ENCODE peak calls at places on chromosome 13, in five cellular contexts. One of them, this sample, is unnamed.

GRCh38 chr13:26037302-26037701 is 14.5 kb downstream of the SHISA2 start:
- DNase-seq in neural crest cell: peak
- DNase-seq in stomach: no peak
- DNase-seq in lower leg skin: no peak
- DNase-seq in omental fat pad: no peak
- DNase-seq in this sample: peak

GRCh38 chr13:33123066-33123940 is 107.1 kb downstream of the KL start:
- DNase-seq in neural crest cell: no peak
- DNase-seq in stomach: no peak
- DNase-seq in lower leg skin: peak
- DNase-seq in omental fat pad: no peak
- DNase-seq in this sample: no peak

GRCh38 chr13:47594833-47595232 is 406.2 kb downstream of the SUCLA2 start:
- DNase-seq in neural crest cell: no peak
- DNase-seq in stomach: no peak
- DNase-seq in lower leg skin: no peak
- DNase-seq in omental fat pad: no peak
- DNase-seq in this sample: peak

GRCh38 chr13:110407021-110407420 is 99.9 kb downstream of the COL4A2 start:
- DNase-seq in neural crest cell: no peak
- DNase-seq in stomach: no peak
- DNase-seq in lower leg skin: no peak
- DNase-seq in omental fat pad: no peak
- DNase-seq in this sample: no peak

GRCh38 chr13:23995283-23996073 is 98.2 kb upstream of the C1QTNF9B start:
- DNase-seq in neural crest cell: no peak
- DNase-seq in stomach: no peak
- DNase-seq in lower leg skin: no peak
- DNase-seq in omental fat pad: no peak
- DNase-seq in this sample: no peak

GRCh38 chr13:101111894-101112293 is 304.4 kb downstream of the NALCN start:
- DNase-seq in neural crest cell: no peak
- DNase-seq in stomach: no peak
- DNase-seq in lower leg skin: no peak
- DNase-seq in omental fat pad: no peak
- DNase-seq in this sample: no peak

GRCh38 chr13:98098511-98098910 is 44.4 kb upstream of the FARP1 start:
- DNase-seq in neural crest cell: no peak
- DNase-seq in stomach: no peak
- DNase-seq in lower leg skin: no peak
- DNase-seq in omental fat pad: no peak
- DNase-seq in this sample: no peak

GRCh38 chr13:81639984-81640582 is 1299.2 kb upstream of the SPRY2 start:
- DNase-seq in neural crest cell: no peak
- DNase-seq in stomach: no peak
- DNase-seq in lower leg skin: no peak
- DNase-seq in omental fat pad: no peak
- DNase-seq in this sample: no peak

GRCh38 chr13:60655268-60655667 is 258.2 kb downstream of the TDRD3 start:
- DNase-seq in neural crest cell: no peak
- DNase-seq in stomach: no peak
- DNase-seq in lower leg skin: no peak
- DNase-seq in omental fat pad: no peak
- DNase-seq in this sample: no peak

GRCh38 chr13:60654405-60654804 is 257.4 kb downstream of the TDRD3 start:
- DNase-seq in neural crest cell: peak
- DNase-seq in stomach: peak
- DNase-seq in lower leg skin: no peak
- DNase-seq in omental fat pad: no peak
- DNase-seq in this sample: no peak
- TF ChIP-seq CTCF in neural crest cell: peak
- TF ChIP-seq CTCF in stomach: no peak
- TF ChIP-seq CTCF in lower leg skin: no peak
- TF ChIP-seq CTCF in omental fat pad: no peak
- TF ChIP-seq CTCF in this sample: no peak

GRCh38 chr13:40670307-40670706 is 3.9 kb upstream of the FOXO1 start:
- DNase-seq in neural crest cell: no peak
- DNase-seq in stomach: no peak
- DNase-seq in lower leg skin: no peak
- DNase-seq in omental fat pad: no peak
- DNase-seq in this sample: no peak

GRCh38 chr13:40666905-40667621 is 622 bp upstream of the FOXO1 start:
- DNase-seq in neural crest cell: peak
- DNase-seq in stomach: peak
- DNase-seq in lower leg skin: peak
- DNase-seq in omental fat pad: no peak
- DNase-seq in this sample: peak

GRCh38 chr13:40666058-40666904 is at the start of gene FOXO1:
- DNase-seq in neural crest cell: peak
- DNase-seq in stomach: peak
- DNase-seq in lower leg skin: peak
- DNase-seq in omental fat pad: peak
- DNase-seq in this sample: peak

GRCh38 chr13:40667622-40667978 is 1.2 kb upstream of the FOXO1 start:
- DNase-seq in neural crest cell: no peak
- DNase-seq in stomach: no peak
- DNase-seq in lower leg skin: peak
- DNase-seq in omental fat pad: no peak
- DNase-seq in this sample: peak

GRCh38 chr13:40668335-40668734 is 1.9 kb upstream of the FOXO1 start:
- DNase-seq in neural crest cell: no peak
- DNase-seq in stomach: no peak
- DNase-seq in lower leg skin: peak
- DNase-seq in omental fat pad: no peak
- DNase-seq in this sample: peak
- TF ChIP-seq CTCF in neural crest cell: peak
- TF ChIP-seq CTCF in stomach: no peak
- TF ChIP-seq CTCF in lower leg skin: no peak
- TF ChIP-seq CTCF in omental fat pad: no peak
- TF ChIP-seq CTCF in this sample: peak

GRCh38 chr13:20699715-20700114 is 3.8 kb upstream of the IL17D start:
- DNase-seq in neural crest cell: no peak
- DNase-seq in stomach: no peak
- DNase-seq in lower leg skin: no peak
- DNase-seq in omental fat pad: no peak
- DNase-seq in this sample: no peak

GRCh38 chr13:20702945-20703784 is at the start of gene IL17D:
- DNase-seq in neural crest cell: peak
- DNase-seq in stomach: no peak
- DNase-seq in lower leg skin: peak
- DNase-seq in omental fat pad: no peak
- DNase-seq in this sample: peak

GRCh38 chr13:20703785-20704458 is 423 bp downstream of the IL17D start:
- DNase-seq in neural crest cell: peak
- DNase-seq in stomach: peak
- DNase-seq in lower leg skin: peak
- DNase-seq in omental fat pad: no peak
- DNase-seq in this sample: peak

GRCh38 chr13:20702530-20702929 is 969 bp upstream of the IL17D start:
- DNase-seq in neural crest cell: no peak
- DNase-seq in stomach: no peak
- DNase-seq in lower leg skin: no peak
- DNase-seq in omental fat pad: no peak
- DNase-seq in this sample: no peak

DNA sequence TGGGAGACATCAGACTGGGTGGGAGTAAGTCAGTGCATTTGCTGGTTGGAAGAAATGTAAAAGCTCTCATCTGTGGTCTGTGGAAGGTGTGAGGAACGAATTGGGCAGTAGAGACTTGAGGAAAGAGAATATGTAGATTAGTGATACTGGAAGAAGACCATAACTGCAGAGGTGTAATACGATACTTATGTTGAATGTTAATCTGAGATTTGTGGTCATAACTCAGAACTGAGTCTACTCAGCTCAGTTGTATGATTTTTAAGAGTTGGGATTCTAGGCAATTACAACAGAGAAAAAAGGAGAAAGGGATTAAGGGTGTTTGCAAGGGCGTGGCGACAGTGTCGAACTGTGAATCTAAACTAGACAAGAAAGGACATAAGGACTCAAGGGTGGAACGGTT is 3.2 kb upstream of the IL17D start:
- DNase-seq in neural crest cell: no peak
- DNase-seq in stomach: no peak
- DNase-seq in lower leg skin: no peak
- DNase-seq in omental fat pad: no peak
- DNase-seq in this sample: no peak
- TF ChIP-seq CTCF in neural crest cell: no peak
- TF ChIP-seq CTCF in stomach: no peak
- TF ChIP-seq CTCF in lower leg skin: no peak
- TF ChIP-seq CTCF in omental fat pad: no peak
- TF ChIP-seq CTCF in this sample: no peak

GRCh38 chr13:68927387-68928026 is 1180.1 kb upstream of the ATXN8OS start:
- DNase-seq in neural crest cell: peak
- DNase-seq in stomach: no peak
- DNase-seq in lower leg skin: no peak
- DNase-seq in omental fat pad: no peak
- DNase-seq in this sample: no peak
- TF ChIP-seq CTCF in neural crest cell: peak
- TF ChIP-seq CTCF in stomach: no peak
- TF ChIP-seq CTCF in lower leg skin: no peak
- TF ChIP-seq CTCF in omental fat pad: no peak
- TF ChIP-seq CTCF in this sample: no peak

DNA sequence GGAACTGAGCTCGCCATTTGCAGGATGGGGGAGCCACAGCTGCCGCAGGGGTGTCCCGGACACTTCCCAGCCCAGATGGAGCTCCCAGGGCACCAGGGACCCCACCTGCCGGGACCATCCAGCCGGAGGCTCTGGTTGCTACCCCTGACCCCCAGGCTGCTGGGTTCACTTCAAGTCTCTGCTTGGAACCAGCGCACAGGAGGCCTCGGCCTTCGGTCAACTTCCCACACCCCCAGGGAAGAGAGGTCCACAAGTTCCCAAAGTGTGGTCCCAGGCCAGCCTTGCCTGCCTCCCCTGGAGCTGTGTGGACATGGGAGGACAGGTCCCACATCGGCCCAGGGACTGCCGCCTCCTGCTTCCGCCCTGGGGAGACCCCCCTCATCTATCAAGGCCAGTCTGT is 117.0 kb downstream of the TEX29 start:
- DNase-seq in neural crest cell: no peak
- DNase-seq in stomach: no peak
- DNase-seq in lower leg skin: no peak
- DNase-seq in omental fat pad: no peak
- DNase-seq in this sample: no peak
- TF ChIP-seq CTCF in neural crest cell: no peak
- TF ChIP-seq CTCF in stomach: no peak
- TF ChIP-seq CTCF in lower leg skin: no peak
- TF ChIP-seq CTCF in omental fat pad: no peak
- TF ChIP-seq CTCF in this sample: no peak

GRCh38 chr13:30576528-30576927 is 41.2 kb upstream of the USPL1 start:
- DNase-seq in neural crest cell: no peak
- DNase-seq in stomach: no peak
- DNase-seq in lower leg skin: no peak
- DNase-seq in omental fat pad: no peak
- DNase-seq in this sample: peak

GRCh38 chr13:30577381-30577780 is 40.3 kb upstream of the USPL1 start:
- DNase-seq in neural crest cell: no peak
- DNase-seq in stomach: no peak
- DNase-seq in lower leg skin: no peak
- DNase-seq in omental fat pad: no peak
- DNase-seq in this sample: peak

GRCh38 chr13:30567072-30567471 is 50.6 kb upstream of the USPL1 start:
- DNase-seq in neural crest cell: no peak
- DNase-seq in stomach: no peak
- DNase-seq in lower leg skin: no peak
- DNase-seq in omental fat pad: no peak
- DNase-seq in this sample: no peak

GRCh38 chr13:30569901-30570576 is 47.7 kb upstream of the USPL1 start:
- DNase-seq in neural crest cell: no peak
- DNase-seq in stomach: peak
- DNase-seq in lower leg skin: no peak
- DNase-seq in omental fat pad: no peak
- DNase-seq in this sample: peak

GRCh38 chr13:30572859-30573275 is 44.9 kb upstream of the USPL1 start:
- DNase-seq in neural crest cell: no peak
- DNase-seq in stomach: no peak
- DNase-seq in lower leg skin: no peak
- DNase-seq in omental fat pad: no peak
- DNase-seq in this sample: peak
- TF ChIP-seq CTCF in neural crest cell: no peak
- TF ChIP-seq CTCF in stomach: no peak
- TF ChIP-seq CTCF in lower leg skin: no peak
- TF ChIP-seq CTCF in omental fat pad: no peak
- TF ChIP-seq CTCF in this sample: peak

DNA sequence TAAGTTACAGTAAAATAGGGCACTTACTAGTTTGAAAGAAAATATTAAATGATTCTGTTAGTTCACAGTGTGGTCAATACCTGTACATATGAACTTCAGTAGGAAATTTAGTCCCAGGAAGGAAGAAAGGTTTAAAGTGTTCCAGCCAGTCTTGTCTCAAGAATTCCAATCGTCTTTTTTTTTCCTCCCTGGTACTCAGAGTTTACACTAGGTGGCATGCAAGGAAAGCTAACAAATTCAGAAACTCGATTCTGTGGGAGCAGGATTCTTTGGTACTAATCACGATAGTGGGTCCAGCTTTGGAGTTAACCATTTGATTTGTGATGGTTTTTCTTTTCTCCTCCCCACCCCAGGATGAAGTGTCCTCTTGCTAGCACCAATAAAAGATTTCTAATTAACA is 43.6 kb downstream of the POLR1D start:
- DNase-seq in neural crest cell: no peak
- DNase-seq in stomach: no peak
- DNase-seq in lower leg skin: no peak
- DNase-seq in omental fat pad: no peak
- DNase-seq in this sample: no peak
- TF ChIP-seq CTCF in neural crest cell: peak
- TF ChIP-seq CTCF in stomach: no peak
- TF ChIP-seq CTCF in lower leg skin: no peak
- TF ChIP-seq CTCF in omental fat pad: no peak
- TF ChIP-seq CTCF in this sample: no peak

DNA sequence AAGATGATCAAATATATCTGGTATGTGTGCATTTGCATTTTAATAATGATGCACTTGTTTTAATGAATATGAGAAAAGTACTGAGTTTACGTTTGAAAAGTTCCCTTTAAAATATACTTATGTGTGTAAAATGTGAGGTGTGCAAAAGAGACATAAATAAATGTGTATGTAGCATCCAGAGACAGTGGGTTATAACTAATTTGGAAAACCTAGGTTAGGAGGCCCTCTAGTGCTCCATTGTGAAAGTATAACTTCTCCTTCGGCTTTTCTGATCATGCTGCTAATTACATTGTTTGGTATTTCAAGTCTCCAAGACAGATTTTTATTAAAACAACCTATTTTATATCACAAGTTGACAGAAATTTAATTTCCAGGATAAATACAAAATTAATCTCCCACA is 30.1 kb downstream of the SCEL start:
- DNase-seq in neural crest cell: no peak
- DNase-seq in stomach: no peak
- DNase-seq in lower leg skin: no peak
- DNase-seq in omental fat pad: no peak
- DNase-seq in this sample: no peak
- TF ChIP-seq CTCF in neural crest cell: peak
- TF ChIP-seq CTCF in stomach: no peak
- TF ChIP-seq CTCF in lower leg skin: no peak
- TF ChIP-seq CTCF in omental fat pad: no peak
- TF ChIP-seq CTCF in this sample: peak

This sample was measured in activated CD8-positive, alpha-beta T cell treated with anti-CD3 and anti-CD28 coated beads for 36 hours.